ENCODE peak calls at places on chromosomes 3 and 15, in ten cellular contexts. C is T1000; V is naive thymus-derived CD8-positive, alpha-beta T cell; M is T-helper 17 cell; Z is OCI-LY7; X is left ventricle myocardium inferior; F is body of pancreas; A is T-helper 2 cell; J is Panc1; H is DMS153. W is an unnamed sample.

GRCh38 chr3:144942093-144942492 is 970.5 kb downstream of the DIPK2A start:
- DNase-seq in C (no peak), V (no peak), M (no peak), Z (no peak), X (no peak), F (no peak), A (no peak), J (no peak), H (no peak), W (no peak)

GRCh38 chr3:112857526-112857925 is 10.9 kb upstream of the CD200R1L start:
- DNase-seq in C (no peak), V (no peak), M (no peak), Z (no peak), X (no peak), F (no peak), A (no peak), J (no peak), H (no peak), W (no peak)

GRCh38 chr15:93212578-93212977 is 123.6 kb upstream of the RGMA start:
- DNase-seq in C (no peak), V (no peak), M (no peak), Z (no peak), X (no peak), F (no peak), A (no peak), J (no peak), H (no peak), W (no peak)

GRCh38 chr3:160951677-160952487 is 153.3 kb downstream of the B3GALNT1 start:
- DNase-seq in C (no peak), V (no peak), M (no peak), Z (no peak), X (no peak), F (no peak), A (no peak), J (no peak), H (no peak), W (no peak)

GRCh38 chr15:70212288-70212962 is 114.7 kb upstream of the TLE3 start:
- DNase-seq in C (no peak), V (no peak), M (no peak), Z (no peak), X (no peak), F (no peak), A (no peak), J (no peak), H (no peak), W (no peak)

GRCh38 chr3:149021830-149022229 is 30.5 kb downstream of the GYG1 start:
- DNase-seq in C (no peak), V (no peak), M (no peak), Z (no peak), X (no peak), F (no peak), A (no peak), J (no peak), H (no peak), W (no peak)

GRCh38 chr3:55609230-55610100 is 122.4 kb upstream of the WNT5A start:
- DNase-seq in C (no peak), V (no peak), M (no peak), Z (peak), X (no peak), F (no peak), A (no peak), J (no peak), H (no peak), W (no peak)

GRCh38 chr3:140627756-140628155 is 50.1 kb upstream of the TRIM42 start:
- DNase-seq in C (no peak), V (no peak), M (no peak), Z (no peak), X (no peak), F (no peak), A (no peak), J (no peak), H (no peak), W (no peak)

GRCh38 chr15:52101542-52102340 is 10.8 kb downstream of the BCL2L10 start:
- DNase-seq in C (no peak), V (no peak), M (no peak), Z (peak), X (no peak), F (no peak), A (no peak), J (no peak), H (no peak), W (no peak)

GRCh38 chr3:71537211-71537611 is 46.3 kb downstream of the FOXP1 start:
- DNase-seq in C (peak), V (no peak), M (no peak), Z (no peak), X (no peak), F (no peak), A (no peak), J (no peak), H (no peak), W (peak)

GRCh38 chr3:20039765-20040475 is at the start of gene KAT2B:
- DNase-seq in C (peak), V (peak), M (peak), Z (peak), X (peak), F (peak), A (peak), J (no peak), H (peak), W (peak)

GRCh38 chr3:123432832-123433523 is 15.9 kb downstream of the ADCY5 start:
- DNase-seq in C (no peak), V (no peak), M (no peak), Z (no peak), X (no peak), F (no peak), A (no peak), J (no peak), H (no peak), W (no peak)

GRCh38 chr3:150169279-150169970 is 198.7 kb upstream of the PFN2 start:
- DNase-seq in C (no peak), V (no peak), M (no peak), Z (no peak), X (peak), F (no peak), A (no peak), J (no peak), H (no peak), W (no peak)

GRCh38 chr3:56001537-56001936 is 466.7 kb downstream of the ERC2 start:
- DNase-seq in C (no peak), V (no peak), M (no peak), Z (no peak), X (no peak), F (no peak), A (no peak), J (no peak), H (no peak), W (no peak)

GRCh38 chr3:167184511-167184910 is 195.6 kb downstream of the ZBBX start:
- DNase-seq in C (no peak), V (no peak), M (no peak), Z (no peak), X (no peak), F (no peak), A (no peak), J (no peak), H (no peak), W (no peak)

GRCh38 chr15:44654858-44655257 is 8.6 kb downstream of the SPG11 start:
- DNase-seq in C (no peak), V (no peak), M (no peak), Z (no peak), X (no peak), F (no peak), A (no peak), J (no peak), H (no peak), W (no peak)

GRCh38 chr15:93131485-93132075 is 42.6 kb upstream of the RGMA start:
- DNase-seq in C (no peak), V (no peak), M (no peak), Z (no peak), X (no peak), F (no peak), A (no peak), J (no peak), H (no peak), W (no peak)

GRCh38 chr3:33773627-33774026 is 24.8 kb upstream of the PDCD6IP start:
- DNase-seq in C (no peak), V (no peak), M (no peak), Z (no peak), X (no peak), F (no peak), A (no peak), J (no peak), H (no peak), W (no peak)

GRCh38 chr3:120846073-120846472 is 61.9 kb upstream of the STXBP5L start:
- DNase-seq in C (no peak), V (no peak), M (no peak), Z (no peak), X (no peak), F (no peak), A (no peak), J (no peak), H (no peak), W (no peak)

GRCh38 chr3:114019486-114019885 is 36.8 kb downstream of the CCDC191 start:
- DNase-seq in C (no peak), V (no peak), M (no peak), Z (no peak), X (no peak), F (no peak), A (no peak), J (no peak), H (no peak), W (no peak)

GRCh38 chr3:126147147-126147931 is 33.0 kb downstream of the ALDH1L1 start:
- DNase-seq in C (no peak), V (no peak), M (no peak), Z (no peak), X (no peak), F (peak), A (no peak), J (no peak), H (no peak), W (no peak)

GRCh38 chr15:92733934-92734521 is 78.5 kb upstream of the FAM174B start:
- DNase-seq in C (no peak), V (peak), M (no peak), Z (no peak), X (peak), F (no peak), A (no peak), J (no peak), H (peak), W (peak)